ENCODE peak calls at places on chromosomes 16 and 17, in eight cellular contexts. One of them, this sample, is unnamed.

GRCh38 chr17:18921912-18922451 is 30.0 kb upstream of the SLC5A10 start:
- DNase-seq in mucosa of descending colon: no peak
- DNase-seq in AG04450: peak; percentile 13
- DNase-seq in OCI-LY7: peak; percentile 45
- DNase-seq in tibial artery: no peak
- DNase-seq in AG10803: no peak
- DNase-seq in mammary epithelial cell: no peak
- DNase-seq in esophagus squamous epithelium: no peak
- DNase-seq in this sample: no peak

GRCh38 chr17:71870546-71870862 is 250.3 kb upstream of the SOX9 start:
- DNase-seq in mucosa of descending colon: no peak
- DNase-seq in AG04450: no peak
- DNase-seq in OCI-LY7: no peak
- DNase-seq in tibial artery: no peak
- DNase-seq in AG10803: no peak
- DNase-seq in mammary epithelial cell: no peak
- DNase-seq in esophagus squamous epithelium: no peak
- DNase-seq in this sample: no peak

GRCh38 chr16:83689385-83689831 is 118.4 kb upstream of the HSBP1 start:
- DNase-seq in mucosa of descending colon: no peak
- DNase-seq in AG04450: peak; percentile 67
- DNase-seq in OCI-LY7: no peak
- DNase-seq in tibial artery: peak; percentile 46
- DNase-seq in AG10803: peak; percentile 99
- DNase-seq in mammary epithelial cell: peak; percentile 91
- DNase-seq in esophagus squamous epithelium: no peak
- DNase-seq in this sample: peak; percentile 85

GRCh38 chr17:64196626-64197025 is 66.4 kb downstream of the TEX2 start:
- DNase-seq in mucosa of descending colon: no peak
- DNase-seq in AG04450: no peak
- DNase-seq in OCI-LY7: no peak
- DNase-seq in tibial artery: no peak
- DNase-seq in AG10803: peak; percentile 89
- DNase-seq in mammary epithelial cell: no peak
- DNase-seq in esophagus squamous epithelium: no peak
- DNase-seq in this sample: no peak

GRCh38 chr17:73029021-73029420 is 63.5 kb downstream of the SLC39A11 start:
- DNase-seq in mucosa of descending colon: no peak
- DNase-seq in AG04450: no peak
- DNase-seq in OCI-LY7: no peak
- DNase-seq in tibial artery: no peak
- DNase-seq in AG10803: no peak
- DNase-seq in mammary epithelial cell: no peak
- DNase-seq in esophagus squamous epithelium: no peak
- DNase-seq in this sample: no peak

GRCh38 chr17:7440823-7441174 is 1.5 kb downstream of the FGF11 start:
- DNase-seq in mucosa of descending colon: no peak
- DNase-seq in AG04450: no peak
- DNase-seq in OCI-LY7: no peak
- DNase-seq in tibial artery: no peak
- DNase-seq in AG10803: no peak
- DNase-seq in mammary epithelial cell: peak; percentile 45
- DNase-seq in esophagus squamous epithelium: no peak
- DNase-seq in this sample: no peak

GRCh38 chr17:45225051-45225700 is 3.5 kb downstream of the FMNL1 start:
- DNase-seq in mucosa of descending colon: peak; percentile 68
- DNase-seq in AG04450: no peak
- DNase-seq in OCI-LY7: peak; percentile 27
- DNase-seq in tibial artery: no peak
- DNase-seq in AG10803: no peak
- DNase-seq in mammary epithelial cell: peak; percentile 60
- DNase-seq in esophagus squamous epithelium: no peak
- DNase-seq in this sample: no peak

GRCh38 chr16:2178321-2179106 is 17.9 kb downstream of the CASKIN1 start:
- DNase-seq in mucosa of descending colon: no peak
- DNase-seq in AG04450: no peak
- DNase-seq in OCI-LY7: no peak
- DNase-seq in tibial artery: no peak
- DNase-seq in AG10803: no peak
- DNase-seq in mammary epithelial cell: no peak
- DNase-seq in esophagus squamous epithelium: no peak
- DNase-seq in this sample: no peak

GRCh38 chr16:64893386-64893785 is 228.5 kb downstream of the CDH11 start:
- DNase-seq in mucosa of descending colon: no peak
- DNase-seq in AG04450: no peak
- DNase-seq in OCI-LY7: no peak
- DNase-seq in tibial artery: no peak
- DNase-seq in AG10803: peak; percentile 69
- DNase-seq in mammary epithelial cell: no peak
- DNase-seq in esophagus squamous epithelium: no peak
- DNase-seq in this sample: peak; percentile 10

GRCh38 chr16:64898159-64898558 is 223.7 kb downstream of the CDH11 start:
- DNase-seq in mucosa of descending colon: no peak
- DNase-seq in AG04450: no peak
- DNase-seq in OCI-LY7: no peak
- DNase-seq in tibial artery: no peak
- DNase-seq in AG10803: no peak
- DNase-seq in mammary epithelial cell: no peak
- DNase-seq in esophagus squamous epithelium: no peak
- DNase-seq in this sample: no peak

DNA sequence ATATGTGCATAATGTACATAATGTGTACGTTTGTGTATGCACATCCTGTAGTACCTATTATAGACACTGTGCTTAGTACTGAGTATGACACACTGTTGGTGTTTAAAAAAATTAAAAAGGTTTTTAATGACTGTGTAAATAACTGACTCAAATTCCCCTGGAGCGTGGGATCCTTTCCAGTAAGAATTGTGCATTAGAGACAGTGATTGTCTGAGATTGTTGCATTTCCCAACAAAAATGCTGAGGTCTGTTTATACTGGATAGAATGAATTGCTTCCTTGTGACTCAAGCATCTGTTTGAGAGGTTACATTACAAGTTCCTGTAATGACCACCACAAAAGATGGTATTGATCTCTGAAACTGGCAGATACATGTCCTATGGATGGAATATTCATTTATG is 229.0 kb downstream of the CDH11 start:
- DNase-seq in mucosa of descending colon: no peak
- DNase-seq in AG04450: peak; percentile 75
- DNase-seq in OCI-LY7: no peak
- DNase-seq in tibial artery: no peak
- DNase-seq in AG10803: peak; percentile 95
- DNase-seq in mammary epithelial cell: no peak
- DNase-seq in esophagus squamous epithelium: no peak
- DNase-seq in this sample: peak; percentile 53
- H3K4me3 ChIP-seq in mucosa of descending colon: no peak overlapping the region
- H3K4me3 ChIP-seq in AG04450: no peak overlapping the region
- H3K4me3 ChIP-seq in OCI-LY7: no peak overlapping the region
- H3K4me3 ChIP-seq in tibial artery: no peak overlapping the region
- H3K4me3 ChIP-seq in AG10803: peak overlapping the region; percentile 52
- H3K4me3 ChIP-seq in mammary epithelial cell: no peak overlapping the region
- H3K4me3 ChIP-seq in esophagus squamous epithelium: no peak overlapping the region
- H3K4me3 ChIP-seq in this sample: no peak overlapping the region

DNA sequence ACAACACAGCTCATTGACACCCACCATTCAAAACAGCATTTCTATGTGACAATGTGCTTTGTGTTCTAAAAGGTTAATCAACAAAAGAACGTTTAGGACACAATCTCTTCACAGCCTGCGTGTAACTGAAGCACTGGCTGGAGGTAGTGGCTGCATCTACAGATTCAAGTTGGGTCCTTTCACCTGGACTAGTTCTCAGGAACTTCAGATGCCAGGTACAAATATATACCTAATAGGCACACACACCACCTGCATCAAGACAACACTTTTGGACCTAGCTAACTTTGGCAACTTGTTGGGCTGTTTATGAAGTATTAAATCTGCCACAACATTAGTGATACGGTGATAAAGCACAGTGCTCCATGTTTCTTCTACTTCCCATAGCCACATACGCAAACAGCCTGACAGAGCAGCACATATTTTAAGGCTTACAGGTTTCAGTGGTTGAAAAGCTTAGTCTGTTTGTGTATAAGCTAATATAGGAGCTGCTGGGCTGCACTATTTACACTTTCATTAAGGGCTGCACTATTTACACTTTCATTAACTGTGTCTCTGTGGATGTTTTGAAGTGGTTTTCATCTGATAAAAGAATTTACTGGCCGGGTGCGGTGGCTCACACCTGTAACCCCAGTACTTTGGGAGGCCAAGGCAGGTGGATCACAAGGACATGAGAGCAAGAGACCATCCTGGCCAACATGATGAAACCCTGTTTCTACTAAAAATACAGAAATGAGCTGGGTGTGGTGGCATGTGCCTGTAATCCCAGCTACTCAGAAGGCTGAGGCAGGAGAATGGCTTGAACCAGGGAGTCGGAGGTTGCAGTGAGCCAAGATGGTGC is 132.6 kb downstream of the PARN start:
- DNase-seq in mucosa of descending colon: no peak
- DNase-seq in AG04450: no peak
- DNase-seq in OCI-LY7: no peak
- DNase-seq in tibial artery: no peak
- DNase-seq in AG10803: no peak
- DNase-seq in mammary epithelial cell: no peak
- DNase-seq in esophagus squamous epithelium: no peak
- DNase-seq in this sample: no peak
- TF ChIP-seq CTCF in mucosa of descending colon: no peak
- TF ChIP-seq CTCF in AG04450: no peak
- TF ChIP-seq CTCF in OCI-LY7: no peak
- TF ChIP-seq CTCF in tibial artery: no peak
- TF ChIP-seq CTCF in AG10803: no peak
- TF ChIP-seq CTCF in mammary epithelial cell: no peak
- TF ChIP-seq CTCF in esophagus squamous epithelium: no peak
- TF ChIP-seq CTCF in this sample: no peak

DNA sequence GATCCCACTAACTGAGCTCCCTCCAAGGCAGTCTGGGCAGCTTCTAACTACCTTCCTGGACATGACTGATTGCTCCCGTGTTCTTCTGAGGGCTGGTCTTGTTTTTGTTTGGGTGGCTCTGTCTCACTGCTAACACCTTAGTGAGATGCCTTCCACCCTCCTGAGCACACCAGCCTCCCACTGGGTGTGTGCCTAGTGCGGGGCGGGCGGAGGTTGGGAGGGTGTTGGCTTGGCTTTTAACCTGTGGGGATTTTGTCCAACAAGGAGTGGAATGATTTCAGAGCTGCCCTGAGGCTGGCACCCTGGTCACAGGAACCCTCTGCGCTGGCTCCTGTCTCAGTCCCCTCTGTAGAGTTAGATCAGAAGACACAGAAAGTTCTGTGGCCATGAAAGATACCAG is 8.8 kb upstream of the LGALS9 start:
- DNase-seq in mucosa of descending colon: peak; percentile 51
- DNase-seq in AG04450: no peak
- DNase-seq in OCI-LY7: no peak
- DNase-seq in tibial artery: no peak
- DNase-seq in AG10803: no peak
- DNase-seq in mammary epithelial cell: no peak
- DNase-seq in esophagus squamous epithelium: no peak
- DNase-seq in this sample: no peak
- H3K4me3 ChIP-seq in mucosa of descending colon: no peak overlapping the region
- H3K4me3 ChIP-seq in AG04450: no peak overlapping the region
- H3K4me3 ChIP-seq in OCI-LY7: no peak overlapping the region
- H3K4me3 ChIP-seq in tibial artery: no peak overlapping the region
- H3K4me3 ChIP-seq in AG10803: no peak overlapping the region
- H3K4me3 ChIP-seq in mammary epithelial cell: no peak overlapping the region
- H3K4me3 ChIP-seq in esophagus squamous epithelium: no peak overlapping the region
- H3K4me3 ChIP-seq in this sample: no peak overlapping the region

GRCh38 chr16:51151951-51152663 is 1.0 kb upstream of the SALL1 start:
- DNase-seq in mucosa of descending colon: no peak
- DNase-seq in AG04450: peak; percentile 78
- DNase-seq in OCI-LY7: no peak
- DNase-seq in tibial artery: no peak
- DNase-seq in AG10803: peak; percentile 93
- DNase-seq in mammary epithelial cell: no peak
- DNase-seq in esophagus squamous epithelium: no peak
- DNase-seq in this sample: peak; percentile 72
- TF ChIP-seq CTCF in mucosa of descending colon: no peak
- TF ChIP-seq CTCF in AG04450: no peak
- TF ChIP-seq CTCF in OCI-LY7: no peak
- TF ChIP-seq CTCF in tibial artery: no peak
- TF ChIP-seq CTCF in AG10803: peak; percentile 13
- TF ChIP-seq CTCF in mammary epithelial cell: no peak
- TF ChIP-seq CTCF in esophagus squamous epithelium: no peak
- TF ChIP-seq CTCF in this sample: no peak